ENCODE peak calls at places on chromosomes 12 and 14, in four cellular contexts. One of them, this sample, is unnamed.

GRCh38 chr12:31317471-31318397 is 8.2 kb downstream of the SINHCAF start:
- DNase-seq in Panc1: no peak
- DNase-seq in nephron progenitor cell: no peak
- DNase-seq in foreskin fibroblast: no peak
- DNase-seq in this sample: no peak

GRCh38 chr12:49538740-49539403 is at the start of gene KCNH3:
- DNase-seq in Panc1: no peak
- DNase-seq in nephron progenitor cell: peak
- DNase-seq in foreskin fibroblast: peak
- DNase-seq in this sample: peak

GRCh38 chr14:29749327-29749726 is 178.3 kb downstream of the PRKD1 start:
- DNase-seq in foreskin fibroblast: peak
- DNase-seq in Panc1: no peak
- DNase-seq in nephron progenitor cell: no peak
- DNase-seq in this sample: peak

GRCh38 chr14:103393687-103394626 is 8.7 kb downstream of the MARK3 start:
- DNase-seq in foreskin fibroblast: no peak
- DNase-seq in nephron progenitor cell: no peak
- DNase-seq in Panc1: no peak
- DNase-seq in this sample: peak

GRCh38 chr14:50035214-50035613 is 81.2 kb downstream of the VCPKMT start:
- DNase-seq in foreskin fibroblast: no peak
- DNase-seq in nephron progenitor cell: no peak
- DNase-seq in Panc1: no peak
- DNase-seq in this sample: no peak

GRCh38 chr12:59977779-59978178 is 381.9 kb downstream of the SLC16A7 start:
- DNase-seq in nephron progenitor cell: no peak
- DNase-seq in Panc1: no peak
- DNase-seq in foreskin fibroblast: no peak
- DNase-seq in this sample: no peak

GRCh38 chr12:1533205-1533601 is 61.2 kb downstream of the FBXL14 start:
- DNase-seq in nephron progenitor cell: no peak
- DNase-seq in Panc1: no peak
- DNase-seq in foreskin fibroblast: no peak
- DNase-seq in this sample: peak

GRCh38 chr12:64407342-64408223 is 3.4 kb downstream of the XPOT start:
- DNase-seq in Panc1: no peak
- DNase-seq in nephron progenitor cell: no peak
- DNase-seq in foreskin fibroblast: no peak
- DNase-seq in this sample: no peak

GRCh38 chr12:127926004-127926403 is 341.0 kb upstream of the TMEM132C start:
- DNase-seq in foreskin fibroblast: peak
- DNase-seq in nephron progenitor cell: peak
- DNase-seq in Panc1: no peak
- DNase-seq in this sample: no peak

GRCh38 chr12:23889069-23889440 is 60.4 kb downstream of the SOX5 start:
- DNase-seq in nephron progenitor cell: no peak
- DNase-seq in Panc1: no peak
- DNase-seq in foreskin fibroblast: no peak
- DNase-seq in this sample: no peak